ENCODE peak calls at places on chromosomes 6 and 20, in four cellular contexts. One of them, this sample, is unnamed.

GRCh38 chr6:44237021-44237812 is 9.7 kb upstream of the HSP90AB1 start:
- DNase-seq in upper lobe of left lung: peak
- DNase-seq in heart left ventricle: peak
- DNase-seq in adipocyte: peak
- DNase-seq in this sample: peak

GRCh38 chr20:62730481-62730880 is 21.8 kb downstream of the NTSR1 start:
- DNase-seq in upper lobe of left lung: no peak
- DNase-seq in heart left ventricle: no peak
- DNase-seq in adipocyte: no peak
- DNase-seq in this sample: no peak

GRCh38 chr6:29236060-29236459 is 65.4 kb downstream of the OR2J2 start:
- DNase-seq in upper lobe of left lung: no peak
- DNase-seq in heart left ventricle: no peak
- DNase-seq in adipocyte: no peak
- DNase-seq in this sample: no peak

GRCh38 chr6:3663081-3663480 is 88.4 kb downstream of the PXDC1 start:
- DNase-seq in upper lobe of left lung: no peak
- DNase-seq in heart left ventricle: no peak
- DNase-seq in adipocyte: no peak
- DNase-seq in this sample: no peak

GRCh38 chr20:10178727-10179313 is 39.8 kb upstream of the SNAP25 start:
- DNase-seq in upper lobe of left lung: no peak
- DNase-seq in heart left ventricle: no peak
- DNase-seq in adipocyte: no peak
- DNase-seq in this sample: no peak

GRCh38 chr20:8790442-8791074 is 278.3 kb upstream of the PLCB4 start:
- DNase-seq in upper lobe of left lung: no peak
- DNase-seq in heart left ventricle: no peak
- DNase-seq in adipocyte: peak
- DNase-seq in this sample: peak

GRCh38 chr20:16392346-16392745 is 180.9 kb downstream of the KIF16B start:
- DNase-seq in upper lobe of left lung: no peak
- DNase-seq in heart left ventricle: no peak
- DNase-seq in adipocyte: no peak
- DNase-seq in this sample: no peak

GRCh38 chr6:119323926-119324325 is 25.6 kb downstream of the MAN1A1 start:
- DNase-seq in upper lobe of left lung: no peak
- DNase-seq in heart left ventricle: no peak
- DNase-seq in adipocyte: no peak
- DNase-seq in this sample: peak

GRCh38 chr6:20243288-20243687 is 31.0 kb upstream of the MBOAT1 start:
- DNase-seq in upper lobe of left lung: no peak
- DNase-seq in heart left ventricle: no peak
- DNase-seq in adipocyte: no peak
- DNase-seq in this sample: no peak

GRCh38 chr6:35084511-35085203 is 56.5 kb downstream of the TCP11 start:
- DNase-seq in upper lobe of left lung: no peak
- DNase-seq in heart left ventricle: no peak
- DNase-seq in adipocyte: no peak
- DNase-seq in this sample: no peak

GRCh38 chr6:159038914-159039884 is 5.6 kb downstream of the TAGAP start:
- DNase-seq in upper lobe of left lung: peak
- DNase-seq in heart left ventricle: no peak
- DNase-seq in adipocyte: peak
- DNase-seq in this sample: peak

GRCh38 chr6:10720229-10720959 is 2.5 kb upstream of the TMEM14C start:
- DNase-seq in upper lobe of left lung: peak
- DNase-seq in heart left ventricle: peak
- DNase-seq in adipocyte: no peak
- DNase-seq in this sample: peak

GRCh38 chr6:106609699-106610098 is 19.6 kb downstream of the RTN4IP1 start:
- DNase-seq in upper lobe of left lung: no peak
- DNase-seq in heart left ventricle: no peak
- DNase-seq in adipocyte: no peak
- DNase-seq in this sample: no peak

GRCh38 chr20:5863040-5863811 is 87.1 kb downstream of the TRMT6 start:
- DNase-seq in upper lobe of left lung: peak
- DNase-seq in heart left ventricle: no peak
- DNase-seq in adipocyte: no peak
- DNase-seq in this sample: peak

GRCh38 chr20:32439132-32439829 is 81.2 kb downstream of the ASXL1 start:
- DNase-seq in upper lobe of left lung: peak
- DNase-seq in heart left ventricle: no peak
- DNase-seq in adipocyte: no peak
- DNase-seq in this sample: no peak

GRCh38 chr20:62122659-62123449 is 579 bp downstream of the LSM14B start:
- DNase-seq in upper lobe of left lung: peak
- DNase-seq in heart left ventricle: peak
- DNase-seq in adipocyte: peak
- DNase-seq in this sample: peak

GRCh38 chr6:72647489-72647888 is 25.6 kb downstream of the KCNQ5 start:
- DNase-seq in upper lobe of left lung: no peak
- DNase-seq in heart left ventricle: no peak
- DNase-seq in adipocyte: no peak
- DNase-seq in this sample: no peak

GRCh38 chr20:45353746-45354145 is 5.5 kb upstream of the SDC4 start:
- DNase-seq in upper lobe of left lung: no peak
- DNase-seq in heart left ventricle: no peak
- DNase-seq in adipocyte: no peak
- DNase-seq in this sample: no peak

GRCh38 chr20:63317061-63317460 is 24.1 kb downstream of the COL20A1 start:
- DNase-seq in upper lobe of left lung: no peak
- DNase-seq in heart left ventricle: no peak
- DNase-seq in adipocyte: no peak
- DNase-seq in this sample: no peak

GRCh38 chr6:79538481-79538971 is 1.3 kb upstream of the LCA5 start:
- DNase-seq in upper lobe of left lung: no peak
- DNase-seq in heart left ventricle: no peak
- DNase-seq in adipocyte: peak
- DNase-seq in this sample: peak

GRCh38 chr6:31727717-31728671 is 1.1 kb downstream of the DDAH2 start:
- DNase-seq in upper lobe of left lung: no peak
- DNase-seq in heart left ventricle: peak
- DNase-seq in adipocyte: no peak
- DNase-seq in this sample: no peak

GRCh38 chr6:137925299-137925698 is 58.2 kb downstream of the TNFAIP3 start:
- DNase-seq in upper lobe of left lung: no peak
- DNase-seq in heart left ventricle: no peak
- DNase-seq in adipocyte: no peak
- DNase-seq in this sample: no peak

GRCh38 chr6:149717588-149718458 is at the start of gene LATS1:
- DNase-seq in upper lobe of left lung: peak
- DNase-seq in heart left ventricle: peak
- DNase-seq in adipocyte: peak
- DNase-seq in this sample: peak

GRCh38 chr6:395432-396125 is 4.0 kb downstream of the IRF4 start:
- DNase-seq in upper lobe of left lung: no peak
- DNase-seq in heart left ventricle: no peak
- DNase-seq in adipocyte: no peak
- DNase-seq in this sample: no peak

GRCh38 chr6:2875840-2876207 is 27.3 kb downstream of the SERPINB9 start:
- DNase-seq in upper lobe of left lung: peak
- DNase-seq in heart left ventricle: peak
- DNase-seq in adipocyte: peak
- DNase-seq in this sample: no peak

GRCh38 chr20:44010162-44010704 is 95.6 kb downstream of the TOX2 start:
- DNase-seq in upper lobe of left lung: no peak
- DNase-seq in heart left ventricle: no peak
- DNase-seq in adipocyte: no peak
- DNase-seq in this sample: no peak

GRCh38 chr20:54479138-54479906 is 3.9 kb downstream of the DOK5 start:
- DNase-seq in upper lobe of left lung: no peak
- DNase-seq in heart left ventricle: no peak
- DNase-seq in adipocyte: peak
- DNase-seq in this sample: no peak

GRCh38 chr6:53011993-53012392 is 16.9 kb upstream of the GSTA4 start:
- DNase-seq in upper lobe of left lung: no peak
- DNase-seq in heart left ventricle: no peak
- DNase-seq in adipocyte: peak
- DNase-seq in this sample: peak

GRCh38 chr6:35448191-35448590 is 3.9 kb upstream of the FANCE start:
- DNase-seq in upper lobe of left lung: no peak
- DNase-seq in heart left ventricle: no peak
- DNase-seq in adipocyte: no peak
- DNase-seq in this sample: no peak

GRCh38 chr6:127366281-127367022 is 23.0 kb upstream of the ECHDC1 start:
- DNase-seq in upper lobe of left lung: no peak
- DNase-seq in heart left ventricle: no peak
- DNase-seq in adipocyte: peak
- DNase-seq in this sample: peak

GRCh38 chr6:116461563-116462507 is 660 bp downstream of the CALHM6 start:
- DNase-seq in upper lobe of left lung: peak
- DNase-seq in heart left ventricle: peak
- DNase-seq in adipocyte: peak
- DNase-seq in this sample: peak

GRCh38 chr6:13765570-13765969 is 48.8 kb downstream of the MCUR1 start:
- DNase-seq in upper lobe of left lung: no peak
- DNase-seq in heart left ventricle: no peak
- DNase-seq in adipocyte: peak
- DNase-seq in this sample: no peak

GRCh38 chr6:13769034-13769654 is 45.2 kb downstream of the MCUR1 start:
- DNase-seq in upper lobe of left lung: no peak
- DNase-seq in heart left ventricle: no peak
- DNase-seq in adipocyte: no peak
- DNase-seq in this sample: no peak

GRCh38 chr6:13764996-13765395 is 49.4 kb downstream of the MCUR1 start:
- DNase-seq in upper lobe of left lung: no peak
- DNase-seq in heart left ventricle: no peak
- DNase-seq in adipocyte: no peak
- DNase-seq in this sample: no peak

GRCh38 chr6:13766201-13766634 is 48.1 kb downstream of the MCUR1 start:
- DNase-seq in upper lobe of left lung: no peak
- DNase-seq in heart left ventricle: no peak
- DNase-seq in adipocyte: peak
- DNase-seq in this sample: peak

DNA sequence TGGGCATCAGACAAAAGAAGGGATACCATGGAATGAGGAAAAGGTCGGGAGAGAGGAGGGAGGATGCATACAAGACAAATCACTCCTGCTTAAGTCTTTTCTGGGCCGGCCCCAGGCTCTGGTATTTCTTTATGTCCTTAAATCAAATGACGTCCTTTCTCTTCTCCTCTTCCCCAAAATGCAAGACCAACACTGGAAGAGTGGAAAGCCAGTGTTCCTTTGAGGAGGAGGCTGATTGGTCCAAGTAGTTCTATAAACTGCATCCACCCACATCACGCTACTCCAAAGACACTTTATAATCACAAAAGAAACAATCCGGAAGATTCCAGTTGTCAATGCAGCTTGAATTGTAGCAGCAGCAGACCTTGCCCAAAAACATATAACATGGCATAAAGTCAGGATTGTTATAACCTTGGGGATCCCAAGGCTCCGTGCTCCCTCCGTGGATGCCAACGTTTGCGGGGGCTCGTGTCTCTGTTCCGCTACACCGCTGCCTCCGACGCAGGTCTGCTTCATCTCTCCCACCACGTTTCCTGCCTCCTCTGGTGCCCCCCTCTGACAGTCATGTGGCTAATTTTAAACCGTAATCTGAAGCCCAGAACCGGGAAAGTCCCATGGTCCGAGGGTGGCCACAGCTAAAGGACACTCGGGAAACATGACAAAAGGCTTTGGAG is 47.1 kb downstream of the MCUR1 start:
- DNase-seq in upper lobe of left lung: peak
- DNase-seq in heart left ventricle: no peak
- DNase-seq in adipocyte: peak
- DNase-seq in this sample: peak
- H3K4me3 ChIP-seq in upper lobe of left lung: no peak
- H3K4me3 ChIP-seq in heart left ventricle: peak
- H3K4me3 ChIP-seq in adipocyte: peak
- H3K4me3 ChIP-seq in this sample: peak

GRCh38 chr6:125940691-125941090 is 15.9 kb upstream of the HINT3 start:
- DNase-seq in upper lobe of left lung: no peak
- DNase-seq in heart left ventricle: no peak
- DNase-seq in adipocyte: peak
- DNase-seq in this sample: peak
- H3K4me3 ChIP-seq in upper lobe of left lung: no peak
- H3K4me3 ChIP-seq in heart left ventricle: no peak
- H3K4me3 ChIP-seq in adipocyte: no peak
- H3K4me3 ChIP-seq in this sample: no peak

GRCh38 chr20:34145280-34145819 is 33.3 kb upstream of the EIF2S2 start:
- DNase-seq in upper lobe of left lung: no peak
- DNase-seq in heart left ventricle: no peak
- DNase-seq in adipocyte: no peak
- DNase-seq in this sample: no peak

GRCh38 chr20:34155864-34156263 is 43.8 kb upstream of the EIF2S2 start:
- DNase-seq in upper lobe of left lung: no peak
- DNase-seq in heart left ventricle: no peak
- DNase-seq in adipocyte: no peak
- DNase-seq in this sample: no peak

DNA sequence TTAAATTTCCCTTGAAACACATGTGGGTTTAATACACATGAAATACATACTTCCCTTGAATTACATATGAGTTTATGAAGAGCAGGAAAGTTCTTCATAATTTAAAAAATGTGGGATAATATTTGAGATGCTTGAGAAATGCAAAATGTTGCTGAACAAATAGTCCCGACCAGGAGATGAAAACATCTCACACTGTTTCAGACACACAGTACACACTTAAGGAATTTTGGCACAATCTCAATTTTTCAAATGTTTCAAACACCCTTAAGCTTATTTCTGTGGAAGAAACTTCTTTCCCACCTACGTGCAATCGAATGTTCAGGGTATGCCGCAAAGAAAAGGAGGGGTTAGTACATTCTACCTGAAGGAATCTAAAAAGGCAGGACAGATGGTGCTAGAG is 38.6 kb upstream of the EIF2S2 start:
- DNase-seq in upper lobe of left lung: no peak
- DNase-seq in heart left ventricle: no peak
- DNase-seq in adipocyte: peak
- DNase-seq in this sample: no peak
- H3K4me3 ChIP-seq in upper lobe of left lung: no peak
- H3K4me3 ChIP-seq in heart left ventricle: no peak
- H3K4me3 ChIP-seq in adipocyte: no peak
- H3K4me3 ChIP-seq in this sample: no peak

GRCh38 chr6:109979033-109979921 is 1.2 kb downstream of the GPR6 start:
- DNase-seq in upper lobe of left lung: no peak
- DNase-seq in heart left ventricle: no peak
- DNase-seq in adipocyte: no peak
- DNase-seq in this sample: no peak
- H3K4me3 ChIP-seq in upper lobe of left lung: no peak
- H3K4me3 ChIP-seq in heart left ventricle: no peak
- H3K4me3 ChIP-seq in adipocyte: no peak
- H3K4me3 ChIP-seq in this sample: no peak